ENCODE peak calls at places on chromosomes 13 and 19, in nine cellular contexts. E is HepG2, I is breast epithelium, H is GM12878, Q is HL-60, X is endothelial cell of umbilical vein, S is H1, R is transverse colon, F is esophagus muscularis mucosa. A is an unnamed sample.

GRCh38 chr13:91739751-91740150 is 341.3 kb downstream of the GPC5 start:
- DNase-seq in S (no peak), X (no peak), I (no peak), E (no peak), R (no peak), Q (no peak), F (no peak), H (no peak), A (no peak)

GRCh38 chr13:79749985-79750551 is 269.1 kb downstream of the NDFIP2 start:
- DNase-seq in I (no peak), R (peak; percentile 34), S (no peak), X (peak; percentile 70), H (no peak), F (no peak), Q (no peak), E (no peak), A (no peak)

GRCh38 chr13:94233831-94234230 is 245.7 kb downstream of the DCT start:
- DNase-seq in F (no peak), E (no peak), R (no peak), S (no peak), H (no peak), Q (no peak), X (no peak), I (no peak), A (no peak)

GRCh38 chr13:62210951-62211350 is 795.3 kb upstream of the PCDH20 start:
- DNase-seq in S (no peak), E (no peak), R (no peak), F (no peak), X (no peak), H (no peak), I (no peak), Q (no peak), A (no peak)

GRCh38 chr19:34276614-34277013 is 22.3 kb downstream of the GARRE1 start:
- DNase-seq in H (no peak), F (no peak), X (peak; percentile 25), R (no peak), I (no peak), E (no peak), S (no peak), Q (no peak), A (no peak)

GRCh38 chr13:51920786-51921185 is 59.0 kb downstream of the CCDC70 start:
- DNase-seq in H (no peak), R (no peak), Q (no peak), I (no peak), X (no peak), S (no peak), E (no peak), F (no peak), A (no peak)

GRCh38 chr13:42653694-42654093 is 79.7 kb downstream of the TNFSF11 start:
- DNase-seq in X (no peak), Q (no peak), S (no peak), F (no peak), E (no peak), I (no peak), H (no peak), R (no peak), A (no peak)

GRCh38 chr13:102198418-102199322 is 203.2 kb downstream of the FGF14 start:
- DNase-seq in H (no peak), E (no peak), R (no peak), I (no peak), F (no peak), Q (no peak), S (no peak), X (no peak), A (no peak)

GRCh38 chr13:21688056-21688455 is 17.2 kb downstream of the FGF9 start:
- DNase-seq in H (no peak), S (no peak), E (no peak), Q (no peak), F (no peak), R (no peak), X (no peak), I (no peak), A (no peak)

GRCh38 chr19:55620951-55621672 is 3.3 kb downstream of the ZNF784 start:
- DNase-seq in R (no peak), X (no peak), F (no peak), E (no peak), I (no peak), H (no peak), S (no peak), Q (no peak), A (no peak)
- TF ChIP-seq POLR2AphosphoS5 in R (no peak), X (no peak), F (no peak), E (no peak), I (no peak), H (peak; percentile 19), S (peak; percentile 33), Q (no peak), A (no peak)

GRCh38 chr13:33775339-33776108 is 42.4 kb upstream of the RFC3 start:
- DNase-seq in E (no peak), S (no peak), X (no peak), H (no peak), R (no peak), Q (no peak), I (no peak), F (peak; percentile 21), A (no peak)
- H3K27ac ChIP-seq in E (no peak overlapping the region), S (no peak overlapping the region), X (no peak overlapping the region), H (no peak overlapping the region), R (no peak overlapping the region), Q (no peak overlapping the region), I (no peak overlapping the region), F (no peak overlapping the region), A (no peak overlapping the region)

GRCh38 chr19:17716309-17716929 is 2.9 kb upstream of the MAP1S start:
- DNase-seq in Q (no peak), F (no peak), X (no peak), R (no peak), S (no peak), E (peak; percentile 9), H (no peak), I (no peak), A (no peak)

GRCh38 chr19:17720487-17720839 is 1.2 kb downstream of the MAP1S start:
- DNase-seq in Q (no peak), F (no peak), S (no peak), X (peak; percentile 44), E (no peak), I (no peak), R (no peak), H (no peak), A (no peak)

GRCh38 chr19:17719730-17720486 is 628 bp downstream of the MAP1S start:
- DNase-seq in H (no peak), I (peak; percentile 59), E (no peak), F (no peak), R (peak; percentile 65), Q (no peak), X (no peak), S (no peak), A (no peak)

GRCh38 chr19:17718988-17719711 is at the start of gene MAP1S:
- DNase-seq in R (peak; percentile 63), X (peak; percentile 46), S (peak; percentile 91), Q (peak; percentile 80), I (no peak), F (no peak), E (peak; percentile 45), H (no peak), A (no peak)

GRCh38 chr19:17718467-17718987 is 753 bp upstream of the MAP1S start:
- DNase-seq in I (no peak), Q (no peak), F (no peak), X (no peak), S (no peak), H (no peak), R (no peak), E (no peak), A (no peak)
- H3K4me3 ChIP-seq in I (peak overlapping the region; percentile 84), Q (peak overlapping the region; percentile 98), F (peak overlapping the region; percentile 97), X (no peak overlapping the region), S (no peak overlapping the region), H (peak overlapping the region; percentile 99), R (no peak overlapping the region), E (peak overlapping the region; percentile 89), A (peak overlapping the region; percentile 82)

DNA sequence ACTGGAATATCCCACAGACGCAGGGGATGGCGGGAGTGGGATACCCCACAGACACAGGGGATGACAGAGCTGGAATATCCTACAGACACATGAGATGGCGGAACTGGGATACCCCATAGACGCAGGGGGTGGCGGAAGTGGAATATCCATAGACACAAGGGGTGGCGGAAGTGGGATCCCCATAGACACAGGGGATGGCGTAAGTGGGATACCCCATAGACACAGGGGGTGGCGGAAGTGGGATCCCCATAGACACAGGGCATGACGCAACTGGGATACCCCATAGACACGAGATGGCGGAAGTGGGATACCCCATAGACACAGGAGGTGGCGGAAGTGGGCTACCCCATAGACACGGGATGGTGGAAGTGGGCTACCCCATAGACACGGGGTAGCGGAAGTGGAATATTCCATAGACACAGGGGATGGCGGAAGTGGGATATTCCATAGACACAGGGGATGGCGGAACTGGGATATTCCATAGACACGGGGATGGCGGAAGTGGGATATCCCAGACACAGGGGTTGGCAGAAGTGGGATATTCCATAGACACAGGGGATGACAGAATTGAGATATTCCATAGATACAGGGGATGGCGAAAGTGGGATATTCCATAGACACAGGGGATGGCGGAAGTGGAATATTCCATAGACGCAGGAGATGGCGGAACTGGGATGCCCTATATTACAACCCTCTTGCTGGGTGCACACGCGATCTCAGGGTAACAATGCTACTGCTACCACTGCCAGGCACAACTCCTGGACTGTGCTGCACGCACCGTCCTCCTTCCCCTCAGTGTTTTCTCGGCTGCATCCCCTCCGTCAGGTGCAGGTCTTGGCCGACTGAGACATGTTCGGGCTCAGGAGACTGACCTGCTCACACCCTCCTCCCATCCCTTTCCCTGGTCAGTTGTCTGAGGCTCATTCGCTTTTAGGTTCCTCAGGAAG is 28.1 kb downstream of the ZNF787 start:
- DNase-seq in E (no peak), F (no peak), S (no peak), X (no peak), I (no peak), Q (no peak), H (no peak), R (no peak), A (no peak)
- TF ChIP-seq POLR2AphosphoS5 in E (no peak), F (no peak), S (peak; percentile 58), X (no peak), I (no peak), Q (peak; percentile 59), H (peak; percentile 70), R (no peak), A (no peak)

DNA sequence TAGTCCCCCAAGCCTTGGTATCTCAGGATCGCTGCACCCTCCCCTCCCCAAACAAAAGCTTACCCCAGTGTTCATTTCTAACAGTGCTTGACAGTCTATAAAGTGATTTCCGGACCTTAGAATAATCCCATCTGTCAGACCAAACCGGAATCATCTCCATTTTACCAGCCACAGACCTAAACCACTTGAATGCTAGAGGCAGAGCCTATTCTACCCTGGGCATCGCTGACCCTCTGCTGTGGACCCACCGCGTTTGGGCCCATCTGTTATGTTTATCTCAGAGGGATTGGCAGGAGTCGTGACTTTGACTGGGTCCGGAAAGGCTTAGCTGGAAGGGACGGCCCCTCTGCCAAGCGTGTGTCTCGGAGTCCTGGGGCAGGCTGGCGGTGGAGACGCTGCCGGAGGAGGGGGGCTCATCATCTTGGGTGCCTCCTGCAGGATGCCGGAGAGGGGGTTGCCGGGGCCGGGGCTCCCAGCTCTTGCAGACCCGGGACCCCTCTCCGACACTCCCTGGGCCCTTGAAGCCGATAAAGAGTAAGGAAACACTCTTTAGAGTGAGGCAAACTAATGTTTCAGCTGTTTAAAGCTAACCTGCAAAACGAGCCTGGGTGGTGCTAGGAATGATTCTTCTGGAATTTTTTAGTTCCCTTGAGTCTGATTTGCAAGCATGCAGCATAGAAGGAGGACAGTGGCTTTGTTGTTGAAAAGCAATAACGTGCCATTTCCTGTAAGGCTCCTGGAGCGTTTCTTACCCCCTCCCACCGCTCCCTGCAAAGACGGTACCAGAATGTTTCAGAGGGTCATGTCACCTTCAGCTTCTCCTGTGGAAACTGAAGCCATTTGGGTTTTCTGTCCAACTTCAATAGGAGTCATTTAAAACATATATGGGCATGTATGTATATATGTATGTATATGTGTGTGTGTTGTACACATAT is 1.3 kb downstream of the SLC25A42 start:
- DNase-seq in S (no peak), I (no peak), R (peak; percentile 36), Q (no peak), H (no peak), E (no peak), X (peak; percentile 28), F (no peak), A (no peak)
- H3K27ac ChIP-seq in S (no peak overlapping the region), I (peak overlapping the region; percentile 40), R (no peak overlapping the region), Q (no peak overlapping the region), H (peak overlapping the region; percentile 89), E (peak overlapping the region; percentile 50), X (no peak overlapping the region), F (peak overlapping the region; percentile 88), A (no peak overlapping the region)

A was measured in SK-N-MC.